ENCODE peak calls at places on chromosome 6, in eight cellular contexts. I is fibroblast of pulmonary artery; U is naive thymus-derived CD8-positive, alpha-beta T cell; F is heart right ventricle; N is dermis blood vessel endothelial cell; K is activated CD8-positive, alpha-beta memory T cell treated with anti-CD3 and anti-CD28 coated beads for 48 hours; V is H9; H is B cell. C is an unnamed sample.

GRCh38 chr6:157119502-157120027 is 203.8 kb downstream of the TMEM242 start:
- DNase-seq in N (no peak), K (no peak), H (no peak), F (no peak), I (no peak), U (no peak), V (no peak), C (no peak)

GRCh38 chr6:158660331-158660730 is 10.5 kb downstream of the SYTL3 start:
- DNase-seq in H (peak), F (no peak), I (no peak), K (no peak), U (peak), N (peak), V (peak), C (peak)

GRCh38 chr6:149948616-149949015 is 6.8 kb downstream of the ULBP2 start:
- DNase-seq in V (no peak), I (no peak), H (no peak), U (no peak), K (no peak), F (no peak), N (no peak), C (no peak)

GRCh38 chr6:41607036-41607435 is 31.2 kb upstream of the MDFI start:
- DNase-seq in H (no peak), U (no peak), F (no peak), V (no peak), N (no peak), I (no peak), K (no peak), C (no peak)

GRCh38 chr6:16336056-16336810 is 97.8 kb downstream of the GMPR start:
- DNase-seq in N (peak), F (no peak), V (no peak), I (no peak), K (no peak), H (no peak), U (no peak), C (no peak)

GRCh38 chr6:40989204-40990179 is 49.5 kb downstream of the UNC5CL start:
- DNase-seq in V (no peak), N (no peak), H (no peak), U (no peak), F (no peak), K (no peak), I (no peak), C (no peak)

GRCh38 chr6:101614774-101615173 is 221.3 kb downstream of the GRIK2 start:
- DNase-seq in H (no peak), F (no peak), I (peak), V (no peak), N (no peak), U (no peak), K (no peak), C (no peak)

GRCh38 chr6:54493138-54493537 is 184.9 kb downstream of the TINAG start:
- DNase-seq in K (no peak), V (no peak), I (peak), N (peak), U (no peak), H (no peak), F (no peak), C (no peak)

GRCh38 chr6:96286503-96286902 is 235.1 kb upstream of the UFL1 start:
- DNase-seq in N (no peak), V (no peak), U (no peak), K (no peak), F (no peak), I (no peak), H (no peak), C (no peak)

GRCh38 chr6:35498407-35499045 is 1.6 kb upstream of the TEAD3 start:
- DNase-seq in N (no peak), F (peak), K (no peak), V (no peak), H (no peak), I (no peak), U (no peak), C (no peak)

GRCh38 chr6:13924146-13924948 is 405 bp upstream of the RNF182 start:
- DNase-seq in K (no peak), V (peak), F (peak), I (peak), U (peak), N (peak), H (peak), C (peak)

GRCh38 chr6:40961831-40962230 is 77.2 kb downstream of the UNC5CL start:
- DNase-seq in I (no peak), H (no peak), F (no peak), N (no peak), K (no peak), U (no peak), V (no peak), C (no peak)

GRCh38 chr6:2522521-2522920 is 228.2 kb downstream of the MYLK4 start:
- DNase-seq in K (no peak), I (peak), N (peak), U (no peak), F (no peak), H (no peak), V (no peak), C (no peak)